ENCODE peak calls at places on chromosomes 12 and 14, in nine cellular contexts. O is EL; L is T follicular helper cell; N is myocyte; H is CD4-positive, alpha-beta T cell; X is choroid plexus epithelial cell; F is sciatic nerve; Z is NT2/D1; Y is MCF 10A. C is an unnamed sample.
A peak's percentile ranks its signal among the peaks of the same experiment; 100 is the strongest.

GRCh38 chr14:101039755-101040138 is 136.2 kb upstream of the RTL1 start:
- DNase-seq in O (no peak), L (no peak), N (no peak), H (no peak), X (no peak), F (no peak), Z (no peak), Y (no peak), C (no peak)

GRCh38 chr12:93699271-93700141 is 22.3 kb downstream of the CRADD start:
- DNase-seq in O (peak; percentile 67), L (no peak), N (peak; percentile 49), H (no peak), X (peak; percentile 79), F (no peak), Z (peak; percentile 67), Y (no peak), C (no peak)

GRCh38 chr14:70563869-70564268 is 29.1 kb upstream of the ADAM20 start:
- DNase-seq in O (no peak), L (no peak), N (peak; percentile 83), H (no peak), X (no peak), F (no peak), Z (no peak), Y (no peak), C (no peak)

GRCh38 chr12:19140381-19141236 is 11.1 kb downstream of the PLEKHA5 start:
- DNase-seq in O (peak; percentile 14), L (no peak), N (no peak), H (no peak), X (peak; percentile 48), F (no peak), Z (no peak), Y (peak; percentile 36), C (no peak)

GRCh38 chr12:106170285-106170684 is 31.5 kb upstream of the NUAK1 start:
- DNase-seq in O (peak; percentile 59), L (no peak), N (peak; percentile 69), H (no peak), X (peak; percentile 76), F (no peak), Z (no peak), Y (peak; percentile 74), C (no peak)

GRCh38 chr14:64549805-64550538 is at the start of gene PPP1R36:
- DNase-seq in O (peak; percentile 23), L (no peak), N (peak; percentile 21), H (peak; percentile 35), X (no peak), F (no peak), Z (no peak), Y (no peak), C (peak; percentile 24)

GRCh38 chr12:15772405-15773018 is 16.7 kb downstream of the EPS8 start:
- DNase-seq in O (no peak), L (no peak), N (no peak), H (no peak), X (peak; percentile 62), F (no peak), Z (no peak), Y (peak; percentile 55), C (peak; percentile 24)

GRCh38 chr12:121576851-121577391 is 3.9 kb downstream of the KDM2B start:
- DNase-seq in O (peak; percentile 95), L (no peak), N (peak; percentile 31), H (no peak), X (peak; percentile 55), F (no peak), Z (peak; percentile 93), Y (no peak), C (peak; percentile 49)

GRCh38 chr12:113048716-113049127 is 7.8 kb upstream of the DTX1 start:
- DNase-seq in O (peak; percentile 62), L (peak; percentile 48), N (peak; percentile 68), H (peak; percentile 57), X (peak; percentile 77), F (peak; percentile 72), Z (no peak), Y (peak; percentile 71), C (peak; percentile 77)

GRCh38 chr12:59595097-59595496 is 732 bp upstream of the SLC16A7 start:
- DNase-seq in O (no peak), L (no peak), N (no peak), H (no peak), X (no peak), F (no peak), Z (no peak), Y (peak; percentile 8), C (peak; percentile 38)

GRCh38 chr12:3035815-3036702 is 41.1 kb upstream of the TSPAN9 start:
- DNase-seq in O (no peak), L (no peak), N (no peak), H (no peak), X (peak; percentile 66), F (no peak), Z (no peak), Y (no peak), C (no peak)